ENCODE peak calls at places on chromosomes 16 and 17, in ten cellular contexts. S is activated CD8-positive, alpha-beta T cell treated with anti-CD3 and anti-CD28 coated beads, Interleukin-2, amount 10 ng/mL, durations not matched to agents 7 days and 5 days; N is activated gamma-delta T cell treated with Interleukin-2 at 50 U/mL for 16 hours; U is kidney glomerular epithelial cell; L is aorta; Y is spleen; P is LNCaP clone FGC; E is naive B cell; O is Calu3; Z is stimulated activated CD8-positive, alpha-beta memory T cell treated with anti-CD3 and anti-CD28 coated beads, Interleukin-12 subunit alpha, Interleukin-12 subunit beta, amount 100 ng/mL, for 1 hour. R is an unnamed sample.

GRCh38 chr17:64492481-64493109 is 4.3 kb downstream of the POLG2 start:
- DNase-seq in Z (no peak), Y (no peak), P (no peak), L (no peak), S (peak; percentile 48), N (no peak), O (no peak), U (no peak), E (peak; percentile 11), R (no peak)

GRCh38 chr16:85350973-85351372 is 238.7 kb upstream of the CIBAR2 start:
- DNase-seq in L (peak; percentile 95), Z (no peak), U (peak; percentile 95), O (peak; percentile 93), P (peak; percentile 93), E (no peak), N (no peak), S (no peak), Y (no peak), R (no peak)

GRCh38 chr17:30824002-30824355 is 513 bp downstream of the CRLF3 start:
- DNase-seq in N (no peak), O (no peak), L (no peak), E (no peak), P (no peak), Z (no peak), U (no peak), Y (peak; percentile 81), S (peak; percentile 57), R (no peak)

GRCh38 chr17:54408741-54409140 is 491.9 kb upstream of the TOM1L1 start:
- DNase-seq in L (no peak), P (no peak), N (no peak), E (no peak), O (no peak), S (no peak), Z (no peak), U (no peak), Y (no peak), R (no peak)

GRCh38 chr17:32286518-32286900 is 20.9 kb downstream of the RHBDL3 start:
- DNase-seq in L (no peak), U (no peak), O (no peak), N (no peak), S (no peak), P (no peak), E (no peak), Y (no peak), Z (no peak), R (no peak)

GRCh38 chr17:79022507-79022991 is 1.4 kb upstream of the C1QTNF1 start:
- DNase-seq in L (peak; percentile 89), Y (peak; percentile 70), E (no peak), P (no peak), N (no peak), S (no peak), O (no peak), U (no peak), Z (no peak), R (no peak)

GRCh38 chr17:48738803-48739526 is 10.4 kb upstream of the HOXB13 start:
- DNase-seq in S (no peak), Y (no peak), Z (no peak), O (peak; percentile 50), P (no peak), L (peak; percentile 68), E (no peak), N (no peak), U (no peak), R (no peak)

GRCh38 chr16:31734265-31734664 is 139.3 kb upstream of the ZNF267 start:
- DNase-seq in Y (no peak), E (no peak), P (no peak), L (no peak), S (no peak), Z (no peak), O (no peak), U (no peak), N (no peak), R (no peak)

GRCh38 chr17:77107506-77108433 is 33.0 kb upstream of the SEC14L1 start:
- DNase-seq in N (peak; percentile 21), S (peak; percentile 53), E (no peak), P (no peak), Y (no peak), O (no peak), U (no peak), L (no peak), Z (peak; percentile 53), R (no peak)

GRCh38 chr16:55944377-55944802 is 69.2 kb upstream of the CES5A start:
- DNase-seq in Z (peak; percentile 14), P (no peak), Y (no peak), N (peak; percentile 47), S (peak; percentile 58), O (peak; percentile 74), L (peak; percentile 80), E (peak; percentile 18), U (peak; percentile 52), R (peak; percentile 81)

GRCh38 chr16:24102120-24102740 is 153.9 kb upstream of the CACNG3 start:
- DNase-seq in O (no peak), Y (no peak), Z (no peak), P (peak; percentile 0), U (no peak), E (no peak), L (no peak), S (no peak), N (no peak), R (no peak)

GRCh38 chr16:12405083-12405482 is 398.6 kb downstream of the CPPED1 start:
- DNase-seq in U (no peak), N (no peak), Z (no peak), P (no peak), Y (no peak), E (no peak), O (no peak), S (no peak), L (no peak), R (no peak)

GRCh38 chr16:12017583-12017982 is 41.0 kb downstream of the SNX29 start:
- DNase-seq in E (no peak), L (no peak), O (no peak), S (no peak), P (no peak), Z (no peak), U (peak; percentile 58), N (no peak), Y (no peak), R (no peak)

R was measured in neuronal stem cell.